ENCODE peak calls at places on chromosomes 3 and 15, in six cellular contexts. N is NCI-H1417 treated with DMSO at 0.1 percent for 48 hours; M is dermis microvascular lymphatic vessel endothelial cell; P is stimulated activated CD4-positive, alpha-beta T cell treated with anti-CD3 and anti-CD28 coated beads, Interleukin-1b, Interleukin-23, amount 100 ng/mL, for 24 hours; Z is DMS153; L is substantia nigra. O is an unnamed sample.

GRCh38 chr15:55266547-55266946 is 23.1 kb downstream of the RAB27A start:
- DNase-seq in N (no peak), M (no peak), P (no peak), Z (no peak), L (no peak), O (no peak)

GRCh38 chr15:78859971-78860733 is 12.5 kb upstream of the MORF4L1 start:
- DNase-seq in N (peak; percentile 74), M (peak; percentile 61), P (peak; percentile 62), Z (peak; percentile 8), L (peak; percentile 40), O (peak; percentile 65)

GRCh38 chr3:38002940-38003339 is 12.4 kb downstream of the VILL start:
- DNase-seq in N (no peak), M (no peak), P (no peak), Z (no peak), L (no peak), O (no peak)

GRCh38 chr3:175484666-175485065 is 625.5 kb downstream of the NAALADL2 start:
- DNase-seq in N (no peak), M (no peak), P (no peak), Z (no peak), L (no peak), O (no peak)

GRCh38 chr3:20350449-20350848 is 164.4 kb upstream of the SGO1 start:
- DNase-seq in N (no peak), M (no peak), P (no peak), Z (no peak), L (no peak), O (no peak)

GRCh38 chr3:41234823-41235722 is 35.8 kb downstream of the CTNNB1 start:
- DNase-seq in N (no peak), M (no peak), P (no peak), Z (no peak), L (no peak), O (no peak)

GRCh38 chr15:59522988-59523461 is 85.0 kb downstream of the FAM81A start:
- DNase-seq in N (no peak), M (no peak), P (no peak), Z (peak; percentile 3), L (no peak), O (no peak)

GRCh38 chr3:39401983-39402382 is 4.5 kb upstream of the RPSA start:
- DNase-seq in N (no peak), M (no peak), P (no peak), Z (no peak), L (no peak), O (no peak)

GRCh38 chr3:136703429-136703828 is 48.7 kb downstream of the STAG1 start:
- DNase-seq in N (no peak), M (no peak), P (no peak), Z (no peak), L (no peak), O (no peak)

GRCh38 chr3:53416530-53416929 is 69.2 kb upstream of the DCP1A start:
- DNase-seq in N (no peak), M (no peak), P (no peak), Z (no peak), L (no peak), O (no peak)

GRCh38 chr3:119323401-119324107 is 29.4 kb downstream of the ARHGAP31 start:
- DNase-seq in N (no peak), M (no peak), P (peak; percentile 7), Z (peak; percentile 19), L (no peak), O (no peak)

GRCh38 chr15:31905054-31905453 is 125.3 kb upstream of the CHRNA7 start:
- DNase-seq in N (no peak), M (no peak), P (no peak), Z (no peak), L (no peak), O (no peak)

GRCh38 chr3:37074178-37074577 is 80.9 kb downstream of the MLH1 start:
- DNase-seq in N (no peak), M (no peak), P (no peak), Z (no peak), L (no peak), O (no peak)

O was measured in NCI-H2081 treated with DMSO at 0.1 percent for 48 hours.